ENCODE peak calls at places on chromosomes 1 and 21, in four cellular contexts. One of them, this sample, is unnamed. For H3K4me1, the result is how much of the 10 kb centered on the place peaks cover.

GRCh38 chr1:29145739-29146437 is 22.2 kb upstream of the TMEM200B start:
- DNase-seq in neural progenitor cell: no peak
- DNase-seq in gastrocnemius medialis: no peak
- DNase-seq in IMR-90: peak
- DNase-seq in this sample: no peak

GRCh38 chr21:44534688-44535087 is 5.3 kb downstream of the KRTAP10-1 start:
- DNase-seq in neural progenitor cell: no peak
- DNase-seq in gastrocnemius medialis: no peak
- DNase-seq in IMR-90: no peak
- DNase-seq in this sample: no peak

GRCh38 chr1:246117066-246117791 is 389.9 kb downstream of the SMYD3 start:
- DNase-seq in neural progenitor cell: peak
- DNase-seq in gastrocnemius medialis: no peak
- DNase-seq in IMR-90: peak
- DNase-seq in this sample: no peak

GRCh38 chr1:111648826-111649225 is 29.2 kb downstream of the RAP1A start:
- DNase-seq in neural progenitor cell: no peak
- DNase-seq in gastrocnemius medialis: no peak
- DNase-seq in IMR-90: no peak
- DNase-seq in this sample: no peak

GRCh38 chr1:5067251-5067650 is 412.8 kb downstream of the AJAP1 start:
- DNase-seq in neural progenitor cell: no peak
- DNase-seq in gastrocnemius medialis: no peak
- DNase-seq in IMR-90: no peak
- DNase-seq in this sample: no peak

GRCh38 chr1:43653339-43653738 is 3.4 kb downstream of the KDM4A start:
- DNase-seq in neural progenitor cell: peak
- DNase-seq in gastrocnemius medialis: no peak
- DNase-seq in IMR-90: peak
- DNase-seq in this sample: no peak

GRCh38 chr1:23019851-23020625 is 770 bp downstream of the KDM1A start:
- DNase-seq in neural progenitor cell: peak
- DNase-seq in gastrocnemius medialis: no peak
- DNase-seq in IMR-90: peak
- DNase-seq in this sample: no peak

GRCh38 chr1:151164732-151165280 is 896 bp downstream of the LYSMD1 start:
- DNase-seq in neural progenitor cell: no peak
- DNase-seq in gastrocnemius medialis: no peak
- DNase-seq in IMR-90: peak
- DNase-seq in this sample: no peak

GRCh38 chr21:41024341-41025056 is 143.5 kb upstream of the BACE2 start:
- DNase-seq in neural progenitor cell: peak
- DNase-seq in gastrocnemius medialis: no peak
- DNase-seq in IMR-90: no peak
- DNase-seq in this sample: no peak

GRCh38 chr21:25467891-25468290 is 139.4 kb downstream of the MRPL39 start:
- DNase-seq in neural progenitor cell: no peak
- DNase-seq in gastrocnemius medialis: no peak
- DNase-seq in IMR-90: no peak
- DNase-seq in this sample: no peak

GRCh38 chr1:150165622-150166612 is 16.2 kb downstream of the PLEKHO1 start:
- DNase-seq in neural progenitor cell: peak
- DNase-seq in gastrocnemius medialis: no peak
- DNase-seq in IMR-90: peak
- DNase-seq in this sample: peak

GRCh38 chr1:119093721-119094120 is 46.7 kb downstream of the WARS2 start:
- DNase-seq in neural progenitor cell: no peak
- DNase-seq in gastrocnemius medialis: no peak
- DNase-seq in IMR-90: peak
- DNase-seq in this sample: no peak

GRCh38 chr21:34198232-34199120 is 125.1 kb downstream of the MRPS6 start:
- DNase-seq in neural progenitor cell: no peak
- DNase-seq in gastrocnemius medialis: no peak
- DNase-seq in IMR-90: no peak
- DNase-seq in this sample: no peak

GRCh38 chr1:32538887-32539583 is at the start of gene ZBTB8A:
- DNase-seq in neural progenitor cell: no peak
- DNase-seq in gastrocnemius medialis: no peak
- DNase-seq in IMR-90: peak
- DNase-seq in this sample: peak

GRCh38 chr1:109307363-109308021 is 681 bp upstream of the MYBPHL start:
- DNase-seq in neural progenitor cell: peak
- DNase-seq in gastrocnemius medialis: peak
- DNase-seq in IMR-90: no peak
- DNase-seq in this sample: no peak

GRCh38 chr1:201838381-201838780 is 9.4 kb downstream of the IPO9 start:
- DNase-seq in neural progenitor cell: no peak
- DNase-seq in gastrocnemius medialis: no peak
- DNase-seq in IMR-90: no peak
- DNase-seq in this sample: no peak

DNA sequence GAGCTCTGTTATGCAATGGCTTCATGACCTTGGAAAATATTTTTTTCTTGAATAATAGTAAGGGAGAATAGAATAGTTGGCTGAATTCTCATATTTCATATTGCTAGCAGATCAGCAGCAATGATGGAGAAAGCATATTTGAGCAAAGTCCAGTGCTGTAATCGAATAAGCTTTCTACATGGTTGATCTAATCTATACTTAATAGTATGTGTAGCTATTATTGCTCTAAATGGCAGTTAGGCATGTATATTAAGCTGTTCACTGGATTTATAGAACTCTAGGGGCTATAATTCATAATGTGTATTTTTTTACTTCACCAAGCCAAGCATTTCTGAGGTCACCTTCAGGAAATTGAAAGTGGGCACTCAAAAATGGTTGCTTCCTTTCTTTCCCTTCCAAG is 10.0 kb upstream of the IL19 start:
- DNase-seq in neural progenitor cell: no peak
- DNase-seq in gastrocnemius medialis: no peak
- DNase-seq in IMR-90: no peak
- DNase-seq in this sample: no peak
- H3K4me1 ChIP-seq in neural progenitor cell: under half
- H3K4me1 ChIP-seq in gastrocnemius medialis: under half
- H3K4me1 ChIP-seq in IMR-90: under half
- H3K4me1 ChIP-seq in this sample: under half

DNA sequence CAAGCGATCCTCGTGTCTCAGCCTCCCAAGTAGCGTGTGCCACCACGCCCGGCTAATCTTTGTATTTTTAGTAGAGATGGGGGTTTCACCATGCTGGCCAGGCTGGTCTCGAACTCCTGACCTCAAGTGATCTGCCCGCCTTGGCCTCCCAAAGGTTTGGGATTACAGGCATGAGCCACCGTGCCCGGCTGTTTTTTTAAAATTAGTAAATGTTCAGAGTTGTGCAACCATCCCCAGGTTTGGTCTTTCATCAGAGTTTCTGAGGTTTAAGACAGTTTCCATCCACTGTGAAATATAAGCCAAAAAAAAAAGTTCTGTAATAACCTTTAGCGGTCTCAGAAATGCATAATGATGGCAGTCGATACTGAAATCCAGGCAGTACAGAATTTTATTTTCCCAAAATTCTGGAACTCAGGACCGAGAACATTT is 548 bp upstream of the SYT11 start:
- DNase-seq in neural progenitor cell: no peak
- DNase-seq in gastrocnemius medialis: no peak
- DNase-seq in IMR-90: no peak
- DNase-seq in this sample: no peak
- H3K27ac ChIP-seq in neural progenitor cell: no peak
- H3K27ac ChIP-seq in gastrocnemius medialis: peak
- H3K27ac ChIP-seq in IMR-90: peak
- H3K27ac ChIP-seq in this sample: peak

GRCh38 chr21:21232320-21232719 is 234.1 kb downstream of the NCAM2 start:
- DNase-seq in neural progenitor cell: peak
- DNase-seq in gastrocnemius medialis: no peak
- DNase-seq in IMR-90: peak
- DNase-seq in this sample: no peak
- TF ChIP-seq CTCF in neural progenitor cell: peak
- TF ChIP-seq CTCF in gastrocnemius medialis: no peak
- TF ChIP-seq CTCF in IMR-90: peak
- TF ChIP-seq CTCF in this sample: no peak

DNA sequence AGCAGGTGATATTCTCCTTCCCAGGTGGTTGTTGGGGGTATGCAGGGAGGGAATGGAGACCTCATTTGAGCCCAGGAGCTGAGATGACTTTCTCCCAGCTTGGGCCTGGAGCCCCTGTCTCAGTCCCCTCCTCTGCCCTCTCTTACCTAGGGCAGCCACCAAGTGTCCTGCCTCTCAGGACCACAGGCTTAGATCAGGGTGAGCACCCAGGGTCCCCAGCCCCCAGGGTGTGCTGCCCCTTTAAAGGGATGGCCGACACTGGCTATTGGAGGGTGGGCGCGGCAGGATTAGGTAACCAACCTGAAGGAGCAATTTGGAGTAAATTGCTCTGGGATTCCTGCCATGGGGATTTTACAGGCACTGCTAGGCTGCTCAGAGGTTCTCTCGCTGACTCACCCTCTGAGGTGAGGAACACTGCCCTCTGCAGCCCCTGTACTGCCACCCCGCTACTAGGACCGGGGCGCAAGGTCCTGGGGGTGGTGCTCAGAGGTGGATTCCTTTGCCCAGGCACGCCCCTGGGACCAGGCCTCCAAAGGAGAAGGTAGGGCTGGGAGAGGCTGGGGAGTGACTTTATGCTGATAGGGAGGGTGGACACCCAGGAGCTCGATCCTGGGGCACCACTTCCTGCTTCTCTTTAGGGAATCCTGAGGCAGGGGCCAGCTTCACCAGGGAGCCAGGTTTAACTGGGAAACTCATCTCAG is 1.5 kb downstream of the RPS6KA1 start:
- DNase-seq in neural progenitor cell: peak
- DNase-seq in gastrocnemius medialis: no peak
- DNase-seq in IMR-90: peak
- DNase-seq in this sample: no peak
- H3K4me1 ChIP-seq in neural progenitor cell: under half
- H3K4me1 ChIP-seq in gastrocnemius medialis: under half
- H3K4me1 ChIP-seq in IMR-90: under half
- H3K4me1 ChIP-seq in this sample: under half

DNA sequence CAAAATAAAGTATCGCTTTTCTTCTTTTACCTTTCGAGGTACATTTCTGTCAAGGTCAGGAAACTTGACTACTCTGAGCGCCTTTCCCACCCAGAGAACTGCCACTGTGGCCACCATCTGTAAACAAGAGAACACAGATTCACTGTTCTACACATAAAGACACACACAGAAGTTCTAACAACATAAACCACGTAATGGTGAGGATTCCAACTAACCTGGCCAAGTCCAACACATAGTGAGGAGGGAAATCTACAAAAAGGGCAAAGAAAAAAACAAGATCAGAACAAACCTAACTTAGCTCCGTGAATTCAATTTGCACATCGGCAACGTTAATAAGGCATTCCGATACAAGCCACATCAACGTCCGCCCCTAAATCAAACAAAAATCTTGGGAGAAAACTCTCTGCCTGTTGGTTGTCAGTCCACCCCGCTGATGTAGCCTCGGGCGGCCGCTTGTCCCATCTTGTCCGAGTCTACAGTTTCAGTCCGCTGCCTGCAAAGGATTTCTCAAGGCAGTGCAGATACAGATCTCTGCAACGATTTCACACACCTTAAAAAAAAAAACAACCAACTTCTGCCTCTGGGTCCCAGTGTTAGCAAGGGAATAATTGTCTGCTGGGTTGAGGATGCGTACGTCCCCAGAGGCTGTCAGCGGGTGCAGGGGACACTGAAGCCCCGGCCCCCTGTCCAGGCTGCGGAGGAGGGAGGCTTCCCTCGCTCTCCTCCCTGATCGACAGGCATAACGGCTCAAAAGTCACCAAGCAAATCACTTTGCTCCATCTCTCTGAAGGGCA is 1.0 kb downstream of the SLC35D1 start:
- DNase-seq in neural progenitor cell: peak
- DNase-seq in gastrocnemius medialis: peak
- DNase-seq in IMR-90: peak
- DNase-seq in this sample: no peak
- H3K27ac ChIP-seq in neural progenitor cell: no peak
- H3K27ac ChIP-seq in gastrocnemius medialis: peak
- H3K27ac ChIP-seq in IMR-90: peak
- H3K27ac ChIP-seq in this sample: peak

GRCh38 chr1:121586369-121587229 is 401.8 kb downstream of the SRGAP2C start:
- DNase-seq in neural progenitor cell: peak
- DNase-seq in gastrocnemius medialis: no peak
- DNase-seq in IMR-90: no peak
- DNase-seq in this sample: no peak
- TF ChIP-seq CTCF in neural progenitor cell: no peak
- TF ChIP-seq CTCF in gastrocnemius medialis: no peak
- TF ChIP-seq CTCF in IMR-90: no peak
- TF ChIP-seq CTCF in this sample: no peak